ENCODE peak calls at places on chromosome 14, in ten cellular contexts. L, H, B, G, D, Y, K, T, N and A are unnamed samples.
A peak's percentile ranks its signal among the peaks of the same experiment; 100 is the strongest.

GRCh38 chr14:106210650-106211049 is 684.3 kb downstream of the TMEM121 start:
- DNase-seq in L (no peak), H (no peak), B (no peak), G (no peak), D (no peak), Y (no peak), K (no peak), T (no peak), N (no peak), A (no peak)

GRCh38 chr14:74932401-74932901 is 9.4 kb upstream of the RPS6KL1 start:
- DNase-seq in L (no peak), H (no peak), B (peak; percentile 46), G (no peak), D (no peak), Y (no peak), K (no peak), T (no peak), N (peak; percentile 4), A (peak; percentile 37)

GRCh38 chr14:29868000-29868399 is 59.6 kb downstream of the PRKD1 start:
- DNase-seq in L (peak; percentile 15), H (peak; percentile 61), B (no peak), G (no peak), D (no peak), Y (no peak), K (no peak), T (no peak), N (no peak), A (no peak)

GRCh38 chr14:68627868-68628604 is 164.8 kb downstream of the ZFP36L1 start:
- DNase-seq in L (no peak), H (no peak), B (peak; percentile 90), G (peak; percentile 89), D (no peak), Y (no peak), K (peak; percentile 82), T (no peak), N (no peak), A (peak; percentile 82)

GRCh38 chr14:75428230-75429104 is 645 bp downstream of the JDP2 start:
- DNase-seq in L (peak; percentile 49), H (peak; percentile 38), B (peak; percentile 87), G (no peak), D (peak; percentile 32), Y (peak; percentile 20), K (peak; percentile 76), T (peak; percentile 40), N (no peak), A (peak; percentile 88)

GRCh38 chr14:60311417-60311816 is 62.4 kb downstream of the PPM1A start:
- DNase-seq in L (no peak), H (peak; percentile 40), B (no peak), G (no peak), D (no peak), Y (no peak), K (no peak), T (no peak), N (peak; percentile 3), A (no peak)

GRCh38 chr14:93970967-93971634 is 5.3 kb downstream of the ASB2 start:
- DNase-seq in L (no peak), H (no peak), B (no peak), G (no peak), D (no peak), Y (no peak), K (peak; percentile 60), T (peak; percentile 40), N (peak; percentile 61), A (no peak)

GRCh38 chr14:96584199-96584906 is 82.2 kb downstream of the PAPOLA start:
- DNase-seq in L (peak; percentile 88), H (no peak), B (no peak), G (peak; percentile 75), D (peak; percentile 68), Y (peak; percentile 89), K (no peak), T (peak; percentile 64), N (peak; percentile 65), A (no peak)

GRCh38 chr14:105858676-105859025 is 332.3 kb downstream of the TMEM121 start:
- DNase-seq in L (peak; percentile 5), H (no peak), B (peak; percentile 37), G (no peak), D (no peak), Y (no peak), K (peak; percentile 34), T (no peak), N (no peak), A (no peak)

GRCh38 chr14:58191763-58192596 is 8.0 kb upstream of the ACTR10 start:
- DNase-seq in L (no peak), H (no peak), B (no peak), G (no peak), D (no peak), Y (peak; percentile 29), K (no peak), T (no peak), N (no peak), A (no peak)

GRCh38 chr14:28831126-28831525 is 64.5 kb downstream of the FOXG1 start:
- DNase-seq in L (no peak), H (no peak), B (no peak), G (no peak), D (no peak), Y (no peak), K (no peak), T (no peak), N (no peak), A (no peak)

GRCh38 chr14:69483765-69484443 is 624 bp upstream of the PLEKHD1 start:
- DNase-seq in L (no peak), H (peak; percentile 24), B (peak; percentile 71), G (no peak), D (no peak), Y (peak; percentile 53), K (no peak), T (peak; percentile 30), N (no peak), A (no peak)

GRCh38 chr14:24270537-24271133 is 762 bp downstream of the RABGGTA start:
- DNase-seq in L (no peak), H (no peak), B (no peak), G (no peak), D (peak; percentile 36), Y (no peak), K (no peak), T (no peak), N (no peak), A (no peak)

GRCh38 chr14:88325883-88326282 is 2.8 kb upstream of the KCNK10 start:
- DNase-seq in L (no peak), H (no peak), B (no peak), G (no peak), D (no peak), Y (no peak), K (no peak), T (no peak), N (no peak), A (no peak)

GRCh38 chr14:35333797-35334743 is 41.9 kb downstream of the PSMA6 start:
- DNase-seq in L (no peak), H (no peak), B (no peak), G (no peak), D (no peak), Y (no peak), K (no peak), T (no peak), N (no peak), A (no peak)

GRCh38 chr14:96639550-96639949 is 137.4 kb downstream of the PAPOLA start:
- DNase-seq in L (no peak), H (no peak), B (no peak), G (no peak), D (no peak), Y (no peak), K (no peak), T (no peak), N (no peak), A (no peak)

GRCh38 chr14:104217486-104218360 is 79.3 kb downstream of the KIF26A start:
- DNase-seq in L (no peak), H (no peak), B (peak; percentile 31), G (no peak), D (no peak), Y (no peak), K (peak; percentile 36), T (no peak), N (no peak), A (peak; percentile 51)

GRCh38 chr14:31057035-31057434 is 30.9 kb upstream of the STRN3 start:
- DNase-seq in L (no peak), H (no peak), B (no peak), G (no peak), D (no peak), Y (no peak), K (no peak), T (no peak), N (no peak), A (no peak)